ENCODE peak calls at places on chromosomes 4 and X, in six cellular contexts. A, P, C, L, K and N are unnamed samples.

GRCh38 chr4:121072080-121072835 is at the start of gene NDNF:
- DNase-seq in A (peak; percentile 34), P (peak; percentile 84), C (no peak), L (peak; percentile 77), K (no peak), N (no peak)

GRCh38 chr4:99649778-99650177 is 7.8 kb downstream of the C4orf54 start:
- DNase-seq in A (no peak), P (no peak), C (no peak), L (no peak), K (no peak), N (no peak)

GRCh38 chr4:69617083-69617694 is 22.3 kb downstream of the UGT2A2 start:
- DNase-seq in A (peak; percentile 66), P (no peak), C (peak; percentile 58), L (no peak), K (peak; percentile 71), N (no peak)

GRCh38 chr4:180665994-180666818 is 1577.0 kb upstream of the TENM3 start:
- DNase-seq in A (peak; percentile 55), P (no peak), C (peak; percentile 72), L (no peak), K (peak; percentile 75), N (peak; percentile 27)

GRCh38 chrX:135089126-135089525 is 31.2 kb downstream of the ETDB start:
- DNase-seq in A (no peak), P (no peak), C (no peak), L (no peak), K (no peak), N (no peak)

GRCh38 chrX:38868941-38869378 is 67.7 kb downstream of the MID1IP1 start:
- DNase-seq in A (peak; percentile 58), P (no peak), C (peak; percentile 78), L (no peak), K (no peak), N (no peak)

GRCh38 chr4:73705056-73705432 is 35.3 kb upstream of the CXCL8 start:
- DNase-seq in A (peak; percentile 72), P (no peak), C (no peak), L (no peak), K (no peak), N (no peak)

GRCh38 chr4:100517864-100518341 is at the start of gene EMCN:
- DNase-seq in A (peak; percentile 58), P (no peak), C (no peak), L (no peak), K (no peak), N (no peak)

GRCh38 chr4:147788791-147789190 is 56.9 kb downstream of the ARHGAP10 start:
- DNase-seq in A (no peak), P (no peak), C (no peak), L (no peak), K (no peak), N (no peak)

GRCh38 chrX:34300871-34301270 is 168.8 kb upstream of the FAM47A start:
- DNase-seq in A (peak; percentile 58), P (no peak), C (peak; percentile 73), L (no peak), K (peak; percentile 74), N (peak; percentile 51)

GRCh38 chr4:3322059-3322550 is 29.3 kb downstream of the RGS12 start:
- DNase-seq in A (peak; percentile 46), P (peak; percentile 83), C (no peak), L (no peak), K (no peak), N (no peak)

GRCh38 chr4:3820016-3820805 is 54.0 kb downstream of the ADRA2C start:
- DNase-seq in A (no peak), P (no peak), C (no peak), L (no peak), K (no peak), N (no peak)

GRCh38 chr4:128560754-128561495 is 248.6 kb upstream of the JADE1 start:
- DNase-seq in A (no peak), P (no peak), C (no peak), L (no peak), K (no peak), N (no peak)

GRCh38 chrX:151791961-151792360 is 57.4 kb downstream of the CNGA2 start:
- DNase-seq in A (no peak), P (no peak), C (no peak), L (no peak), K (no peak), N (no peak)

GRCh38 chrX:129115104-129115503 is 408.2 kb downstream of the SMARCA1 start:
- DNase-seq in A (no peak), P (no peak), C (peak; percentile 56), L (no peak), K (peak; percentile 82), N (peak; percentile 37)

GRCh38 chrX:116749943-116750342 is 287.2 kb upstream of the CT83 start:
- DNase-seq in A (no peak), P (no peak), C (no peak), L (no peak), K (no peak), N (no peak)

GRCh38 chr4:124253080-124253479 is 459.5 kb downstream of the ANKRD50 start:
- DNase-seq in A (no peak), P (no peak), C (no peak), L (no peak), K (no peak), N (no peak)

GRCh38 chr4:155331478-155331877 is 45.3 kb downstream of the MAP9 start:
- DNase-seq in A (no peak), P (no peak), C (no peak), L (no peak), K (no peak), N (no peak)

DNA sequence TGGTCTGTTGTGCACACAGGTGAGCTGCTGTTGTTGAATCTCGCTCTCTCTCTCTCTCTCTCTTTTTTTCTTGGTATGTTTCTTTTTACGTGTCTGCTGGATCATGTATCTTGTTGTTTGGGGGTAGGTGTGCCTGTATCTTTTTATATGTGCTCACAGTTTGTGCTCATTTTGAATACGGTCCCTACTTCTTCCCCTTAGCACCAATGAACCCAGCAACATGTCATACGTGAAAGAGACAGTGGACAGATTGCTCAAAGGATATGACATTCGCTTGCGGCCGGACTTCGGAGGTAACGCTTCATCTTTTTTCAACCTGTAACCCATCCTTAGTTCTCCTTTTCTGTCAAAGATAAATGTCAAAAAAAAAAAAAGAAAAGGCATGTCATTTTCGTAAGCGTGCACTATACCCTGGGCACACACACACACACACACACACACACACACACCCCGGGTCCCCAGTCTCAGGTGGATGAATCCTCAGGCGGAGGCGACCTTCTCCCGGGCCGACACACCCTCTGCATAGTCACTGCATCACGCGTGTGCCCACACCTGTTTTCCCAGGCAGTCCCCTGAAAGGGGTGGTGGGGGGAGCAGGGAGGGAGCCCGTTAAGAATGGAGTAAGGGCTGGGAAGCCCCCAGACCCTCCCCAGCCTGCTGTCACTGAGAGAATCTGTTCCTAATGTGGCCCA is 492 bp downstream of the GABRB1 start:
- DNase-seq in A (no peak), P (no peak), C (no peak), L (no peak), K (no peak), N (no peak)
- H3K4me3 ChIP-seq in A (peak overlapping the region; percentile 62), P (peak overlapping the region; percentile 0), C (no peak overlapping the region), L (peak overlapping the region; percentile 40), K (no peak overlapping the region), N (no peak overlapping the region)

GRCh38 chr4:185654965-185655554 is 119.8 kb upstream of the PDLIM3 start:
- DNase-seq in A (no peak), P (no peak), C (no peak), L (no peak), K (no peak), N (no peak)
- H3K4me3 ChIP-seq in A (no peak overlapping the region), P (no peak overlapping the region), C (no peak overlapping the region), L (no peak overlapping the region), K (no peak overlapping the region), N (no peak overlapping the region)

GRCh38 chrX:131067846-131068745 is 9.9 kb downstream of the ARHGAP36 start:
- DNase-seq in A (no peak), P (no peak), C (no peak), L (no peak), K (no peak), N (peak; percentile 4)
- H3K4me3 ChIP-seq in A (no peak overlapping the region), P (no peak overlapping the region), C (no peak overlapping the region), L (no peak overlapping the region), K (no peak overlapping the region), N (no peak overlapping the region)

DNA sequence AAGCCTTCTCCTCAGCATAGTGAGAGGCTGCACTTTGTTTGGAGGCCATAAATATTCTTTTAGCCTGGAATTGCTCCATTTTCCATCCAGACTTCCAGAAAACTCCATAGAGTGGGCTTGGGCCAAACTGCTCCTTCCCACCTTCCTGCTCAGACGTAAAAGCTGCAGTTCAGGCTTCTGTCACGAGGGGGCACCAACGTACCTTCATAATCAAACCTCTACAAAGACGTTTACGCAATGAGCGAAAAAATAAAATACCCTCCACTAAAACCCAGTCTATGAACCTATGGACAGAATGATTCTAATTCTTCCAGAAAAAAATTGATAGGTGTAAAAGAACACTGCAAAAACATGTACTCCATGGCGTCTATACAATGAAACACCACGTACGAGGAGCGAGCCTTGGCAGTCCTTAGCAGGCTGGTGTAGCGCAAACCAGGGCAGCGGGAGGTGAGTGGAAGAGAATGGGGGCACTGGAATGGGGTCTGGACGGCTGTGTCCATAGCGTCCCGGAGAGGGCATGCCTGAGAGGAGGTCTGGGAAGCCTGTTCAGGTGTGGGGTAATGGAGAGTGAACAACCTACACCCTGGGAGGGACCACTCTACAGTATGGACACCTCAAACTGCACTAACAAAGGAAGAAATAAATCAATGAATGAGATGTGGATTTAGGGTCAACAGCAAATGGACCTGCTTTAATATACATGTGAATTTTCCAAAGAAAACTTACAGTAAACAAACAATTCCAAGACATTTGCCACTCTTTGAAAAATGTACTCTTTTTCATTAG is 14.3 kb upstream of the RAB40A start:
- DNase-seq in A (peak; percentile 75), P (peak; percentile 96), C (peak; percentile 60), L (peak; percentile 92), K (peak; percentile 86), N (peak; percentile 35)
- H3K4me3 ChIP-seq in A (peak overlapping the region; percentile 24), P (no peak overlapping the region), C (no peak overlapping the region), L (peak overlapping the region; percentile 7), K (no peak overlapping the region), N (no peak overlapping the region)

GRCh38 chrX:103175944-103176753 is 38.8 kb upstream of the BEX4 start:
- DNase-seq in A (peak; percentile 49), P (peak; percentile 92), C (peak; percentile 67), L (peak; percentile 41), K (peak; percentile 81), N (peak; percentile 24)
- H3K4me3 ChIP-seq in A (peak overlapping the region; percentile 17), P (no peak overlapping the region), C (no peak overlapping the region), L (no peak overlapping the region), K (no peak overlapping the region), N (no peak overlapping the region)

GRCh38 chrX:11740794-11741193 is 17.2 kb upstream of the MSL3 start:
- DNase-seq in A (no peak), P (no peak), C (no peak), L (no peak), K (no peak), N (no peak)

GRCh38 chrX:11741574-11741973 is 16.5 kb upstream of the MSL3 start:
- DNase-seq in A (no peak), P (no peak), C (no peak), L (no peak), K (no peak), N (no peak)

GRCh38 chrX:11739796-11740195 is 18.2 kb upstream of the MSL3 start:
- DNase-seq in A (no peak), P (no peak), C (no peak), L (no peak), K (no peak), N (no peak)
- H3K4me3 ChIP-seq in A (no peak overlapping the region), P (no peak overlapping the region), C (no peak overlapping the region), L (no peak overlapping the region), K (no peak overlapping the region), N (no peak overlapping the region)